ENCODE peak calls at places on chromosome 17, in eight cellular contexts. M, P, H, R, T, Z, A and K are unnamed samples.

GRCh38 chr17:78172284-78173024 is 4.1 kb downstream of the SYNGR2 start:
- DNase-seq in M (no peak), P (no peak), H (no peak), R (no peak), T (no peak), Z (no peak), A (no peak), K (no peak)

GRCh38 chr17:37490638-37491614 is 1.2 kb downstream of the DUSP14 start:
- DNase-seq in M (peak; percentile 84), P (peak; percentile 90), H (no peak), R (peak; percentile 92), T (peak; percentile 83), Z (peak; percentile 91), A (no peak), K (peak; percentile 84)

GRCh38 chr17:17667947-17668346 is 13.3 kb upstream of the RAI1 start:
- DNase-seq in M (no peak), P (no peak), H (no peak), R (no peak), T (no peak), Z (no peak), A (no peak), K (no peak)

GRCh38 chr17:16371742-16372141 is 9.1 kb upstream of the UBB start:
- DNase-seq in M (peak; percentile 93), P (peak; percentile 52), H (no peak), R (peak; percentile 93), T (peak; percentile 94), Z (peak; percentile 88), A (peak; percentile 26), K (peak; percentile 71)

GRCh38 chr17:75460295-75460694 is 3.9 kb downstream of the TMEM94 start:
- DNase-seq in M (no peak), P (no peak), H (no peak), R (no peak), T (no peak), Z (no peak), A (no peak), K (no peak)

GRCh38 chr17:78450696-78451344 is 72.4 kb downstream of the PGS1 start:
- DNase-seq in M (no peak), P (no peak), H (no peak), R (no peak), T (no peak), Z (no peak), A (no peak), K (no peak)

GRCh38 chr17:80382446-80382845 is 32.5 kb upstream of the ENDOV start:
- DNase-seq in M (no peak), P (no peak), H (no peak), R (no peak), T (no peak), Z (no peak), A (peak; percentile 44), K (no peak)

GRCh38 chr17:65678534-65678933 is 117.1 kb upstream of the AXIN2 start:
- DNase-seq in M (peak; percentile 41), P (peak; percentile 48), H (no peak), R (no peak), T (no peak), Z (no peak), A (no peak), K (no peak)

GRCh38 chr17:49896860-49897259 is 49.0 kb upstream of the TAC4 start:
- DNase-seq in M (no peak), P (no peak), H (no peak), R (no peak), T (no peak), Z (no peak), A (no peak), K (no peak)

GRCh38 chr17:38761612-38762011 is 9.1 kb downstream of the PSMB3 start:
- DNase-seq in M (peak; percentile 27), P (peak; percentile 22), H (peak; percentile 79), R (peak; percentile 45), T (peak; percentile 36), Z (peak; percentile 55), A (peak; percentile 50), K (peak; percentile 35)
- TF ChIP-seq CTCF in M (peak; percentile 73), P (peak; percentile 32), H (peak; percentile 81), R (peak; percentile 42), T (peak; percentile 43), Z (peak; percentile 50), A (peak; percentile 59), K (peak; percentile 71)

GRCh38 chr17:39704821-39705551 is 5.1 kb downstream of the ERBB2 start:
- DNase-seq in M (peak; percentile 27), P (peak; percentile 49), H (no peak), R (peak; percentile 17), T (no peak), Z (peak; percentile 61), A (no peak), K (peak; percentile 6)
- TF ChIP-seq CTCF in M (peak; percentile 42), P (peak; percentile 42), H (peak; percentile 16), R (peak; percentile 13), T (peak; percentile 71), Z (peak; percentile 49), A (peak; percentile 17), K (peak; percentile 71)

GRCh38 chr17:76940738-76941350 is 72.6 kb downstream of the MGAT5B start:
- DNase-seq in M (no peak), P (no peak), H (peak; percentile 66), R (no peak), T (no peak), Z (no peak), A (peak; percentile 72), K (no peak)
- TF ChIP-seq CTCF in M (peak; percentile 41), P (no peak), H (peak; percentile 63), R (no peak), T (peak; percentile 6), Z (no peak), A (peak; percentile 55), K (peak; percentile 54)

GRCh38 chr17:34504814-34505484 is 74.4 kb upstream of the TMEM132E start:
- DNase-seq in M (no peak), P (no peak), H (no peak), R (no peak), T (no peak), Z (no peak), A (no peak), K (no peak)
- TF ChIP-seq CTCF in M (no peak), P (no peak), H (no peak), R (no peak), T (no peak), Z (no peak), A (no peak), K (no peak)

GRCh38 chr17:29929544-29930398 is at the start of gene SSH2:
- DNase-seq in M (peak; percentile 76), P (peak; percentile 78), H (peak; percentile 93), R (peak; percentile 67), T (peak; percentile 70), Z (peak; percentile 91), A (peak; percentile 89), K (peak; percentile 75)

GRCh38 chr17:29930399-29931010 is 477 bp upstream of the SSH2 start:
- DNase-seq in M (no peak), P (no peak), H (no peak), R (peak; percentile 38), T (peak; percentile 16), Z (peak; percentile 5), A (no peak), K (no peak)

GRCh38 chr17:29931253-29931932 is 1.4 kb upstream of the SSH2 start:
- DNase-seq in M (peak; percentile 79), P (peak; percentile 78), H (peak; percentile 75), R (peak; percentile 80), T (peak; percentile 71), Z (peak; percentile 69), A (peak; percentile 75), K (peak; percentile 77)

GRCh38 chr17:29936724-29937123 is 4.7 kb upstream of the EFCAB5 start:
- DNase-seq in M (no peak), P (no peak), H (no peak), R (no peak), T (no peak), Z (no peak), A (no peak), K (no peak)

DNA sequence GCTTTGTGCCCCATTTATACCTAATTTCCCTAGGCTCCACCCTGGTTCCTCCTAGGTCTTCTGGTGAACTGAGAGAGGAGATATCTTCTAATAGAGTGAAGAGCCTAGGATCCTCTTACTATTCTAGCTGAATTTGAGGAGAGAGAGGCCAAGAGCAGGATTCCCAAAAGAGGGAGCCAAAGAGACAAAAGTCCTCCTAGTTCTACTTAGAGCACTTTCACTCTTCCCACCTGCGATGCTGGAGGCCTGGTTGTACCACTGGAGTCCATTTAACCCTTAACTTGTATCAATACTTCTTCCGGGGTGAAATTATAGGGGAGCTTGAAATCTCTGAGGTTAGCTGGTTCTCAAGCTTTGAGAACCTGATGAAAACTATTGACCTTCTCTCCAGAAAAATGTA is 3.4 kb upstream of the SSH2 start:
- DNase-seq in M (peak; percentile 16), P (peak; percentile 34), H (peak; percentile 19), R (peak; percentile 43), T (peak; percentile 32), Z (peak; percentile 44), A (no peak), K (peak; percentile 20)
- TF ChIP-seq CTCF in M (peak; percentile 58), P (peak; percentile 53), H (peak; percentile 42), R (peak; percentile 38), T (peak; percentile 46), Z (peak; percentile 41), A (peak; percentile 53), K (peak; percentile 64)

DNA sequence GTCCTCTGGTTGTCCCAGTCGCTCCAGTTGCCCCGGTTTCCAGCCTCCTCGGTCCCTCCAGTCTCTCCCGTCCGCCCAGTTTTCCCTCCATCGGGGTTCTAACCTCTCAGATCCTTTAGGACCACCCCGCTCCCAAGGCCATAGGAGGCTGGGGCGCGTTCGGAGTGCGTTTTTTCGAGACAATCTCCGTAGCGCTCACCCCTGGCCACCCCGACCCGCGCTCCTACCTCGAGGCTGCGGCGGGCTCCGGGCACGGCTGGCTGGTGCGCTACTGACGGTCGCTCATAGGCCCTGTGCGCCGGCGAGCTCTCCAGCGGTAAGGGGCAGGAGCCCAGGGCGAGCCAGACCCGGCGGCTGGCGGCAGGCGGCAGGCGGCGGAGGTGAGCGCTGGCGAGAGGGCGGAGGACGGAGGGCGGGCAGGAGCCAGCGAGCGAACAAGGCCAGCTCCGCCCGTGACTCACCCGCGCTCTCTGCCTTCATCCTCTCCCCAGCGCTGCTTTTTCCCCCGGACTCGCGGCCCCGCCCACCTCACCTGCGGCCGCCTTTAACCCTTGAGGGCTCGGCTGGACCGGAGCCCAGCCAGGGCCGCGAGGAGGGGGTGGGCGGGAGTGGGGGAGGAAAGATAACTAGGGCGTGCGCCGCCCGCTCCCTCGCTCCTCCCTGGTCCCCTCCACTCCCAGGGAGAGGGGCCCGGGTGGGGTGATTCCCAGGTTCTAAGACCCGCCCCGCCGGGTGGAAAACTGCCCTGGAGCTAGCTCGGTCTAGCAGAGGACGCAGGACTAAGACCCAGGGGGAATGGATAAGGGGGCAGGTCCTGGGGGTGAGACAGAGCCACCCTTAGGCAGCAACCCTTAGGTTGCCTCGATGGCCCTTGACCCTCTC is at the start of gene SP6:
- DNase-seq in M (peak; percentile 25), P (peak; percentile 53), H (peak; percentile 90), R (peak; percentile 46), T (peak; percentile 78), Z (peak; percentile 92), A (peak; percentile 89), K (peak; percentile 50)
- TF ChIP-seq CTCF in M (no peak), P (no peak), H (peak; percentile 25), R (no peak), T (peak; percentile 33), Z (no peak), A (peak; percentile 30), K (peak; percentile 52)